ENCODE peak calls at places on chromosomes 2 and 18, in eight cellular contexts. L, J, T, O, H, K, N and I are unnamed samples.

GRCh38 chr2:192128655-192129054 is 66.1 kb downstream of the TMEFF2 start:
- DNase-seq in L (no peak), J (no peak), T (no peak), O (no peak), H (no peak), K (peak), N (no peak), I (no peak)

GRCh38 chr18:29251681-29252080 is 1074.8 kb upstream of the CDH2 start:
- DNase-seq in L (no peak), J (no peak), T (no peak), O (no peak), H (no peak), K (peak), N (no peak), I (no peak)

GRCh38 chr2:79393806-79394484 is 118.9 kb upstream of the CTNNA2 start:
- DNase-seq in L (no peak), J (no peak), T (no peak), O (no peak), H (no peak), K (peak), N (peak), I (no peak)

GRCh38 chr2:239034561-239035341 is 186.9 kb downstream of the TWIST2 start:
- DNase-seq in L (no peak), J (no peak), T (no peak), O (no peak), H (no peak), K (no peak), N (no peak), I (no peak)

GRCh38 chr2:7725132-7725849 is 808.1 kb downstream of the RNF144A start:
- DNase-seq in L (peak), J (no peak), T (peak), O (no peak), H (no peak), K (no peak), N (no peak), I (no peak)

GRCh38 chr2:10894264-10894935 is 17.3 kb upstream of the KCNF1 start:
- DNase-seq in L (no peak), J (no peak), T (no peak), O (no peak), H (no peak), K (no peak), N (no peak), I (no peak)

GRCh38 chr2:105873721-105874120 is 129.0 kb downstream of the NCK2 start:
- DNase-seq in L (peak), J (no peak), T (peak), O (peak), H (no peak), K (peak), N (no peak), I (peak)

GRCh38 chr2:203583696-203584095 is 48.6 kb upstream of the RAPH1 start:
- DNase-seq in L (peak), J (no peak), T (peak), O (no peak), H (no peak), K (peak), N (no peak), I (peak)

GRCh38 chr2:233822101-233822771 is 32.1 kb downstream of the HJURP start:
- DNase-seq in L (no peak), J (no peak), T (no peak), O (no peak), H (no peak), K (no peak), N (no peak), I (no peak)

GRCh38 chr2:233676046-233676445 is 4.3 kb downstream of the UGT1A9 start:
- DNase-seq in L (no peak), J (no peak), T (no peak), O (no peak), H (no peak), K (peak), N (no peak), I (no peak)

GRCh38 chr2:111025288-111025687 is 95.4 kb upstream of the BCL2L11 start:
- DNase-seq in L (no peak), J (no peak), T (no peak), O (no peak), H (no peak), K (no peak), N (no peak), I (no peak)

GRCh38 chr2:67384115-67384823 is 12.9 kb upstream of the ETAA1 start:
- DNase-seq in L (no peak), J (no peak), T (no peak), O (no peak), H (no peak), K (no peak), N (no peak), I (no peak)

GRCh38 chr2:12730265-12730664 is 13.5 kb downstream of the TRIB2 start:
- DNase-seq in L (no peak), J (no peak), T (no peak), O (no peak), H (no peak), K (no peak), N (no peak), I (no peak)

GRCh38 chr2:218658671-218659257 is 659 bp downstream of the ZNF142 start:
- DNase-seq in L (peak), J (peak), T (peak), O (no peak), H (peak), K (peak), N (peak), I (peak)

GRCh38 chr2:237724811-237725478 is 73.6 kb upstream of the RBM44 start:
- DNase-seq in L (no peak), J (no peak), T (no peak), O (no peak), H (peak), K (no peak), N (no peak), I (no peak)

GRCh38 chr2:96091711-96092579 is 24.4 kb downstream of the ADRA2B start:
- DNase-seq in L (no peak), J (no peak), T (no peak), O (no peak), H (no peak), K (no peak), N (peak), I (no peak)

GRCh38 chr2:227388537-227389011 is 825 bp upstream of the SCYGR1 start:
- DNase-seq in L (peak), J (no peak), T (peak), O (no peak), H (no peak), K (peak), N (no peak), I (peak)

GRCh38 chr2:160227252-160227651 is 27.2 kb upstream of the ITGB6 start:
- DNase-seq in L (peak), J (no peak), T (peak), O (no peak), H (no peak), K (peak), N (no peak), I (peak)

GRCh38 chr2:18545384-18545783 is 15.1 kb downstream of the RDH14 start:
- DNase-seq in L (peak), J (no peak), T (peak), O (no peak), H (no peak), K (peak), N (no peak), I (peak)

GRCh38 chr2:98900721-98901120 is 35.3 kb downstream of the CRACDL start:
- DNase-seq in L (no peak), J (no peak), T (no peak), O (no peak), H (no peak), K (no peak), N (no peak), I (no peak)

GRCh38 chr2:187577310-187577709 is 23.1 kb upstream of the TFPI start:
- DNase-seq in L (no peak), J (no peak), T (peak), O (no peak), H (no peak), K (no peak), N (no peak), I (no peak)